ENCODE peak calls at places on chromosomes 11 and 22, in ten cellular contexts. H is left ventricle myocardium inferior, N is heart right ventricle, Q is A549, K is AG04450, D is stomach, E is Caco-2, M is MM.1S, A is brain microvascular endothelial cell, X is psoas muscle. B is an unnamed sample.

GRCh38 chr11:65814131-65814959 is 19.4 kb upstream of the SNX32 start:
- DNase-seq in H (no peak), N (no peak), Q (no peak), K (no peak), D (peak), E (no peak), M (no peak), A (peak), X (no peak), B (no peak)

GRCh38 chr11:35859311-35859710 is 84.6 kb upstream of the LDLRAD3 start:
- DNase-seq in H (no peak), N (no peak), Q (no peak), K (no peak), D (no peak), E (no peak), M (no peak), A (peak), X (no peak), B (no peak)

GRCh38 chr22:46444390-46444854 is 93.0 kb downstream of the CELSR1 start:
- DNase-seq in H (no peak), N (no peak), Q (peak), K (no peak), D (peak), E (no peak), M (no peak), A (no peak), X (no peak), B (no peak)

GRCh38 chr11:78798567-78799170 is 224.0 kb upstream of the NARS2 start:
- DNase-seq in H (peak), N (peak), Q (peak), K (no peak), D (peak), E (peak), M (peak), A (peak), X (peak), B (peak)

GRCh38 chr11:64284962-64285884 is at the start of gene GPR137:
- DNase-seq in H (peak), N (peak), Q (peak), K (no peak), D (peak), E (peak), M (peak), A (peak), X (peak), B (peak)

GRCh38 chr22:29093501-29093921 is 20.7 kb downstream of the KREMEN1 start:
- DNase-seq in H (no peak), N (peak), Q (no peak), K (peak), D (no peak), E (no peak), M (no peak), A (no peak), X (no peak), B (no peak)

GRCh38 chr11:48064306-48064705 is 83.9 kb downstream of the PTPRJ start:
- DNase-seq in H (no peak), N (no peak), Q (no peak), K (peak), D (no peak), E (no peak), M (no peak), A (peak), X (no peak), B (no peak)

GRCh38 chr11:64055077-64055476 is 19.3 kb downstream of the FLRT1 start:
- DNase-seq in H (peak), N (peak), Q (no peak), K (no peak), D (no peak), E (no peak), M (no peak), A (no peak), X (no peak), B (no peak)

GRCh38 chr11:94762208-94762607 is 5.9 kb upstream of the AMOTL1 start:
- DNase-seq in H (no peak), N (no peak), Q (peak), K (no peak), D (no peak), E (no peak), M (peak), A (no peak), X (no peak), B (no peak)

GRCh38 chr11:46616551-46617450 is at the start of gene HARBI1:
- DNase-seq in H (peak), N (peak), Q (peak), K (peak), D (peak), E (peak), M (peak), A (peak), X (peak), B (peak)

GRCh38 chr11:8357505-8357888 is 93.8 kb upstream of the LMO1 start:
- DNase-seq in H (no peak), N (no peak), Q (no peak), K (no peak), D (no peak), E (no peak), M (no peak), A (no peak), X (no peak), B (no peak)

GRCh38 chr11:63889344-63889743 is 27.6 kb downstream of the RCOR2 start:
- DNase-seq in H (no peak), N (no peak), Q (no peak), K (no peak), D (peak), E (no peak), M (no peak), A (no peak), X (no peak), B (no peak)

GRCh38 chr11:66727282-66727882 is 1.6 kb downstream of the SPTBN2 start:
- DNase-seq in H (no peak), N (no peak), Q (peak), K (no peak), D (peak), E (peak), M (peak), A (peak), X (peak), B (no peak)

GRCh38 chr11:113147249-113147648 is 167.1 kb upstream of the TTC12 start:
- DNase-seq in H (no peak), N (no peak), Q (no peak), K (no peak), D (no peak), E (no peak), M (no peak), A (no peak), X (no peak), B (no peak)

GRCh38 chr11:134561348-134561720 is 149.3 kb upstream of the B3GAT1 start:
- DNase-seq in H (no peak), N (peak), Q (no peak), K (no peak), D (no peak), E (peak), M (no peak), A (no peak), X (no peak), B (no peak)

DNA sequence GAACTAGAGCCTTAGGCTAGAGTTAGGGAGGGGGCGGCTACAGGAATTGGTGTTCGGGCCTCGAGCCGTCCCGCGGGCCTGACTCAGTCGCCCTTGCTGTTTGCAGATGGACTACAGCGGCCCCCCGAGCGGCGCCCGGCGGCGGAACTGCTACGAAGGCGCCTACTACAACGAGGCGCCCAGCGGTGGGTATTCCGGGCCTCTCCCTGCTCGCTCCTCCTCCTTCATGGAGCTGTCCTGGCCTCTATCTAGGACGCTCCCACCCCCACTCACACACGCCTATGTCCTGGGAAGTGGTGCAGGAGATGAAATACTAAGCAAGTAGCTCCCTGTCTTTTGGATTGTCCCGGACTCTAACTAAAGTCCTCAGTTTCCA is 1.4 kb downstream of the MYOD1 start:
- DNase-seq in H (no peak), N (no peak), Q (no peak), K (no peak), D (no peak), E (no peak), M (no peak), A (no peak), X (no peak), B (no peak)
- H3K4me3 ChIP-seq in H (peak), N (no peak), Q (peak), K (no peak), D (no peak), E (no peak), M (no peak), A (no peak), X (peak), B (no peak)

DNA sequence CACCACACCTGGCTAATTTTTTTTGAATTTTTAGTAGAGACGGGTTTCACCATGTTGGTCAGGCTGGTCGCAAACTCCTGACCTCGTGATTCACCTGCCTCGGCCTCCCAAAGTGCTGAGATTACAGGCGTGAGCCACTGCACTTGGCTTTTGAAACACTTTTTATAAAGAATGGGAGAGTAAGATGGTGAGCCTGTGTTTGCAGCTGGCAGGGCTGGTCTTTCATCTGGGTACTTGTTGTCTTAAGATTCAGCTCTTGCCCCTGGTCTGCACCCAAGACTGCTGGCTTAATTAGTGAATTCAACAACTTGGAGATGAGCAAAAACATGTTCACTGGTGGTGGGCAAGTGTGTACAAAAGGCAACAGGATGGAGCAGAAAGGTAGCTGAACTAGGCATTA is 4.0 kb downstream of the TSPAN18 start:
- DNase-seq in H (no peak), N (no peak), Q (no peak), K (no peak), D (no peak), E (no peak), M (no peak), A (no peak), X (no peak), B (no peak)
- TF ChIP-seq CTCF in H (no peak), N (no peak), Q (no peak), K (no peak), D (no peak), E (no peak), M (no peak), A (no peak), X (no peak), B (no peak)

GRCh38 chr22:37560682-37561208 is 465 bp downstream of the CDC42EP1 start:
- DNase-seq in H (peak), N (peak), Q (no peak), K (no peak), D (no peak), E (peak), M (no peak), A (no peak), X (peak), B (peak)

GRCh38 chr22:37558815-37559214 is 1.5 kb upstream of the CDC42EP1 start:
- DNase-seq in H (no peak), N (no peak), Q (no peak), K (no peak), D (no peak), E (no peak), M (no peak), A (no peak), X (no peak), B (no peak)

GRCh38 chr22:37559901-37560681 is at the start of gene CDC42EP1:
- DNase-seq in H (peak), N (no peak), Q (peak), K (no peak), D (peak), E (peak), M (no peak), A (no peak), X (peak), B (peak)

GRCh38 chr22:37561209-37562048 is 1.1 kb downstream of the CDC42EP1 start:
- DNase-seq in H (peak), N (peak), Q (peak), K (peak), D (peak), E (peak), M (peak), A (peak), X (peak), B (peak)

GRCh38 chr22:37559521-37559900 is 769 bp upstream of the CDC42EP1 start:
- DNase-seq in H (no peak), N (no peak), Q (no peak), K (no peak), D (no peak), E (no peak), M (no peak), A (no peak), X (no peak), B (no peak)
- H3K4me3 ChIP-seq in H (peak), N (peak), Q (peak), K (peak), D (peak), E (peak), M (no peak), A (peak), X (peak), B (peak)

DNA sequence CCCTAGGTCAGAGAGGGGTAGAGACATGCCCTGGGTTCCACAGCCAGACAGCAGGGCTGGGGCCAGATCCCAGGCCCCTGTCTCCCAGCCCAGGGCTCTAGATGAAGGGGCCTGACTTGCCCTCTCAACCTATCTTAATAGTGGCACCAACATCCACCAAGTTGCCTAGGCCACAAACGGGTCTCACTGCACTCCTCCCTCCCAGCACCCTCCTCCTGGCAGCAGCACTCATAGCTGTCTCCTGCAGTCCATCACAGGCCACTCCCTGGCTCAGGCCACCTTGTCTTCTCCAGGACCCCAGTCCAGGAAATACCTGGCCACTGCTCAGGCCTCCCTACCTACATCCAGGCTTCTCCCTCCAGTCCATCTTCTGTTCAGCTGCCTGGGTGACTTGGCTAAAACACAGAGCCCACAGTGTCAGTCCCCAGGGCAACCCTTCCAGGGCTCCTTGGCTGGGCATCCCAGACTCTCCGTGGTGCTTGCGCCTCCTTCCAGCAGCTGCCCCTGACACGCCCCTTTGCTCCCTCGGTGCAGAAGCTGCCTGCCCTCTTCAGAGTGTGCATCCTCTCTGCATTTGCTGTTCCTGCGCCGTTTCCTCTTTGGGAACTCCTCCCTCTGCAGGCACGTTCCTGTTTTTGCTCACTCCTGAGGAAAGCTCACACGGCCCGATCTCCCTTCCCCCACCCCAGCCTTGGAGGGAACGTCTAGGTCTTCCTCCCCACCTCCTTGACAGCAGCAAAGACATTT is 40.5 kb downstream of the LRRC32 start:
- DNase-seq in H (peak), N (peak), Q (no peak), K (no peak), D (peak), E (no peak), M (no peak), A (no peak), X (peak), B (peak)
- TF ChIP-seq CTCF in H (peak), N (no peak), Q (no peak), K (peak), D (no peak), E (no peak), M (no peak), A (peak), X (no peak), B (peak)

GRCh38 chr22:40533712-40534378 is 102.7 kb downstream of the MRTFA start:
- DNase-seq in H (no peak), N (no peak), Q (peak), K (no peak), D (no peak), E (no peak), M (peak), A (peak), X (no peak), B (no peak)
- H3K4me3 ChIP-seq in H (peak), N (peak), Q (peak), K (peak), D (peak), E (no peak), M (no peak), A (peak), X (peak), B (peak)